ENCODE peak calls at places on chromosomes 5 and 9, in four cellular contexts. One of them, this sample, is unnamed.

GRCh38 chr9:13324988-13325387 is 45.5 kb upstream of the MPDZ start:
- DNase-seq in H1: no peak
- DNase-seq in GM12878: no peak
- DNase-seq in K562: no peak
- DNase-seq in this sample: no peak

GRCh38 chr5:165325201-165325600 is 1819.8 kb downstream of the MAT2B start:
- DNase-seq in K562: no peak
- DNase-seq in H1: no peak
- DNase-seq in GM12878: no peak
- DNase-seq in this sample: no peak

GRCh38 chr9:115746496-115746895 is 407.1 kb upstream of the PAPPA start:
- DNase-seq in K562: no peak
- DNase-seq in GM12878: no peak
- DNase-seq in H1: no peak
- DNase-seq in this sample: no peak

GRCh38 chr5:144857454-144857853 is 686.8 kb downstream of the KCTD16 start:
- DNase-seq in K562: no peak
- DNase-seq in H1: no peak
- DNase-seq in GM12878: no peak
- DNase-seq in this sample: no peak

GRCh38 chr5:75006821-75007536 is 45.4 kb downstream of the GCNT4 start:
- DNase-seq in K562: no peak
- DNase-seq in GM12878: no peak
- DNase-seq in H1: no peak
- DNase-seq in this sample: peak

GRCh38 chr9:119736478-119737454 is 367.5 kb upstream of the BRINP1 start:
- DNase-seq in K562: no peak
- DNase-seq in GM12878: peak
- DNase-seq in H1: no peak
- DNase-seq in this sample: no peak

GRCh38 chr9:112559629-112560413 is 73.2 kb downstream of the KIAA1958 start:
- DNase-seq in K562: no peak
- DNase-seq in GM12878: no peak
- DNase-seq in H1: no peak
- DNase-seq in this sample: no peak

GRCh38 chr5:44911501-44911900 is 102.8 kb downstream of the MRPS30 start:
- DNase-seq in H1: no peak
- DNase-seq in GM12878: no peak
- DNase-seq in K562: no peak
- DNase-seq in this sample: peak

GRCh38 chr5:143443330-143443729 is 39.8 kb upstream of the NR3C1 start:
- DNase-seq in GM12878: no peak
- DNase-seq in H1: no peak
- DNase-seq in K562: no peak
- DNase-seq in this sample: no peak

GRCh38 chr5:145683426-145683825 is 151.7 kb downstream of the PRELID2 start:
- DNase-seq in H1: no peak
- DNase-seq in K562: no peak
- DNase-seq in GM12878: no peak
- DNase-seq in this sample: no peak

GRCh38 chr9:99000480-99001395 is 57.0 kb downstream of the COL15A1 start:
- DNase-seq in GM12878: peak
- DNase-seq in H1: no peak
- DNase-seq in K562: peak
- DNase-seq in this sample: peak

GRCh38 chr5:90135979-90136378 is 273.6 kb downstream of the CETN3 start:
- DNase-seq in H1: peak
- DNase-seq in K562: peak
- DNase-seq in GM12878: no peak
- DNase-seq in this sample: peak

GRCh38 chr9:129317179-129318011 is 139.3 kb upstream of the IER5L start:
- DNase-seq in GM12878: no peak
- DNase-seq in K562: no peak
- DNase-seq in H1: peak
- DNase-seq in this sample: peak

GRCh38 chr5:17219006-17219422 is 1.6 kb downstream of the BASP1 start:
- DNase-seq in H1: peak
- DNase-seq in K562: no peak
- DNase-seq in GM12878: no peak
- DNase-seq in this sample: peak

GRCh38 chr5:149434162-149435014 is 55.3 kb upstream of the IL17B start:
- DNase-seq in GM12878: no peak
- DNase-seq in K562: peak
- DNase-seq in H1: peak
- DNase-seq in this sample: peak

GRCh38 chr5:52560366-52560765 is 227.3 kb upstream of the ITGA1 start:
- DNase-seq in GM12878: no peak
- DNase-seq in H1: no peak
- DNase-seq in K562: no peak
- DNase-seq in this sample: peak

GRCh38 chr9:93582115-93582514 is 5.7 kb downstream of the PHF2 start:
- DNase-seq in GM12878: no peak
- DNase-seq in K562: no peak
- DNase-seq in H1: no peak
- DNase-seq in this sample: no peak

GRCh38 chr5:74275204-74275992 is 365.1 kb downstream of the ENC1 start:
- DNase-seq in GM12878: no peak
- DNase-seq in K562: no peak
- DNase-seq in H1: no peak
- DNase-seq in this sample: no peak

GRCh38 chr5:147539053-147539452 is 29.2 kb upstream of the DPYSL3 start:
- DNase-seq in K562: no peak
- DNase-seq in GM12878: no peak
- DNase-seq in H1: no peak
- DNase-seq in this sample: no peak

GRCh38 chr9:95083086-95083768 is 234.3 kb downstream of the FANCC start:
- DNase-seq in GM12878: no peak
- DNase-seq in H1: no peak
- DNase-seq in K562: no peak
- DNase-seq in this sample: no peak

GRCh38 chr9:120890415-120891254 is 13.6 kb upstream of the PHF19 start:
- DNase-seq in H1: no peak
- DNase-seq in GM12878: no peak
- DNase-seq in K562: no peak
- DNase-seq in this sample: no peak

GRCh38 chr5:127957183-127957582 is 126.4 kb upstream of the SLC12A2 start:
- DNase-seq in H1: no peak
- DNase-seq in K562: no peak
- DNase-seq in GM12878: no peak
- DNase-seq in this sample: no peak

GRCh38 chr9:86287013-86287412 is 4.7 kb upstream of the ISCA1 start:
- DNase-seq in H1: no peak
- DNase-seq in K562: no peak
- DNase-seq in GM12878: no peak
- DNase-seq in this sample: peak

GRCh38 chr5:58926549-58926948 is 343.7 kb downstream of the RAB3C start:
- DNase-seq in GM12878: no peak
- DNase-seq in K562: no peak
- DNase-seq in H1: no peak
- DNase-seq in this sample: no peak

GRCh38 chr5:9562101-9562500 is 16.2 kb upstream of the SEMA5A start:
- DNase-seq in GM12878: no peak
- DNase-seq in H1: no peak
- DNase-seq in K562: no peak
- DNase-seq in this sample: no peak

GRCh38 chr5:133232011-133232410 is 180.2 kb downstream of the HSPA4 start:
- DNase-seq in H1: no peak
- DNase-seq in K562: no peak
- DNase-seq in GM12878: no peak
- DNase-seq in this sample: no peak

GRCh38 chr5:123722451-123722850 is 210.5 kb downstream of the CSNK1G3 start:
- DNase-seq in H1: no peak
- DNase-seq in K562: no peak
- DNase-seq in GM12878: no peak
- DNase-seq in this sample: no peak

GRCh38 chr9:37984672-37985611 is 81.0 kb upstream of the SLC25A51 start:
- DNase-seq in K562: peak
- DNase-seq in H1: no peak
- DNase-seq in GM12878: no peak
- DNase-seq in this sample: no peak

GRCh38 chr9:137224850-137225694 is at the start of gene CYSRT1:
- DNase-seq in K562: peak
- DNase-seq in H1: peak
- DNase-seq in GM12878: no peak
- DNase-seq in this sample: no peak

GRCh38 chr9:107707915-107708441 is 218.4 kb upstream of the KLF4 start:
- DNase-seq in GM12878: no peak
- DNase-seq in K562: peak
- DNase-seq in H1: no peak
- DNase-seq in this sample: no peak

GRCh38 chr9:88590558-88591146 is 55.7 kb downstream of the NXNL2 start:
- DNase-seq in K562: no peak
- DNase-seq in H1: peak
- DNase-seq in GM12878: no peak
- DNase-seq in this sample: peak

GRCh38 chr9:1276474-1276873 is 226.3 kb downstream of the DMRT2 start:
- DNase-seq in K562: no peak
- DNase-seq in H1: no peak
- DNase-seq in GM12878: no peak
- DNase-seq in this sample: no peak

GRCh38 chr9:98375138-98375726 is 119.8 kb upstream of the TBC1D2 start:
- DNase-seq in K562: peak
- DNase-seq in H1: no peak
- DNase-seq in GM12878: no peak
- DNase-seq in this sample: no peak

GRCh38 chr9:93060746-93061259 is 2.3 kb downstream of the SUSD3 start:
- DNase-seq in GM12878: peak
- DNase-seq in K562: peak
- DNase-seq in H1: no peak
- DNase-seq in this sample: no peak

GRCh38 chr9:70625078-70625477 is 210.6 kb upstream of the KLF9 start:
- DNase-seq in GM12878: no peak
- DNase-seq in H1: no peak
- DNase-seq in K562: peak
- DNase-seq in this sample: peak

DNA sequence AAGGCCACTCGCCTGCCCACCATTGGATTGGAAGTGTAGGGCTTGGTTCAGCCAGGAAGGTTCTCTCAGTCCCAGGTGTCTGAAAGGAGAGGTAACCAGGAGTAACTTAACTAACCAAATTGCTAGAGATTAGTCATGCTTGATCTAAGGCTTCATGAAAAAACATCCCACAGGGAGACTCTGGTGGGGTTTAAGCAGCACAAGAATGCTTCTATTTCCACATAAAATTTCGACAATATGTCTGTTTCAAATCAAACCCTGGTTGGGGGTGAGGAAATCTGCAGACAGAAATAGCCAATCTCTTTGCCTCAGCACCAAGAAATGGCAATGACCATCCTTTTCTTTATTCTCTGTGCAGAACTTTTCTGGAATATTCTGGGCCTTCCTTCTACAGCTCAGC is 175.0 kb downstream of the GADD45G start:
- DNase-seq in GM12878: no peak
- DNase-seq in K562: no peak
- DNase-seq in H1: no peak
- DNase-seq in this sample: no peak
- TF ChIP-seq CREB1 in GM12878: no peak
- TF ChIP-seq CREB1 in K562: no peak
- TF ChIP-seq CREB1 in H1: no peak
- TF ChIP-seq CREB1 in this sample: no peak

GRCh38 chr9:110922145-110922544 is 116.1 kb downstream of the LPAR1 start:
- DNase-seq in GM12878: no peak
- DNase-seq in H1: no peak
- DNase-seq in K562: no peak
- DNase-seq in this sample: peak

GRCh38 chr9:110921705-110922104 is 116.6 kb downstream of the LPAR1 start:
- DNase-seq in H1: no peak
- DNase-seq in K562: no peak
- DNase-seq in GM12878: no peak
- DNase-seq in this sample: no peak

GRCh38 chr9:110923601-110924000 is 114.7 kb downstream of the LPAR1 start:
- DNase-seq in K562: no peak
- DNase-seq in GM12878: no peak
- DNase-seq in H1: no peak
- DNase-seq in this sample: no peak

GRCh38 chr9:110928604-110929003 is 109.7 kb downstream of the LPAR1 start:
- DNase-seq in K562: no peak
- DNase-seq in H1: no peak
- DNase-seq in GM12878: no peak
- DNase-seq in this sample: no peak

GRCh38 chr9:110926828-110927227 is 111.4 kb downstream of the LPAR1 start:
- DNase-seq in H1: no peak
- DNase-seq in K562: no peak
- DNase-seq in GM12878: no peak
- DNase-seq in this sample: no peak
- TF ChIP-seq POLR2AphosphoS5 in H1: no peak
- TF ChIP-seq POLR2AphosphoS5 in K562: no peak
- TF ChIP-seq POLR2AphosphoS5 in GM12878: no peak
- TF ChIP-seq POLR2AphosphoS5 in this sample: no peak

GRCh38 chr5:86665984-86666760 is 48.4 kb downstream of the COX7C start:
- DNase-seq in K562: no peak
- DNase-seq in H1: no peak
- DNase-seq in GM12878: peak
- DNase-seq in this sample: peak
- TF ChIP-seq CREB1 in K562: no peak
- TF ChIP-seq CREB1 in H1: no peak
- TF ChIP-seq CREB1 in GM12878: no peak
- TF ChIP-seq CREB1 in this sample: no peak

GRCh38 chr9:34554211-34555001 is 31.6 kb upstream of the ENHO start:
- DNase-seq in GM12878: no peak
- DNase-seq in K562: no peak
- DNase-seq in H1: peak
- DNase-seq in this sample: no peak

GRCh38 chr9:34555435-34556230 is 32.8 kb upstream of the ENHO start:
- DNase-seq in GM12878: no peak
- DNase-seq in K562: no peak
- DNase-seq in H1: peak
- DNase-seq in this sample: no peak

GRCh38 chr9:34556231-34556525 is 33.3 kb downstream of the CNTFR start:
- DNase-seq in K562: no peak
- DNase-seq in GM12878: no peak
- DNase-seq in H1: no peak
- DNase-seq in this sample: no peak

GRCh38 chr9:34553511-34554021 is 30.8 kb upstream of the ENHO start:
- DNase-seq in K562: no peak
- DNase-seq in GM12878: no peak
- DNase-seq in H1: peak
- DNase-seq in this sample: no peak

GRCh38 chr9:34555002-34555348 is 32.2 kb upstream of the ENHO start:
- DNase-seq in GM12878: no peak
- DNase-seq in K562: no peak
- DNase-seq in H1: peak
- DNase-seq in this sample: no peak
- TF ChIP-seq POLR2AphosphoS5 in GM12878: no peak
- TF ChIP-seq POLR2AphosphoS5 in K562: no peak
- TF ChIP-seq POLR2AphosphoS5 in H1: no peak
- TF ChIP-seq POLR2AphosphoS5 in this sample: no peak

GRCh38 chr9:35972093-35972492 is 14.1 kb upstream of the OR2S2 start:
- DNase-seq in GM12878: no peak
- DNase-seq in H1: peak
- DNase-seq in K562: no peak
- DNase-seq in this sample: peak
- TF ChIP-seq CREB1 in GM12878: no peak
- TF ChIP-seq CREB1 in H1: no peak
- TF ChIP-seq CREB1 in K562: no peak
- TF ChIP-seq CREB1 in this sample: no peak